ENCODE peak calls at places on chromosome 18, in four cellular contexts. One of them, this sample, is unnamed.

GRCh38 chr18:50853863-50854271 is 25.1 kb upstream of the ME2 start:
- DNase-seq in K562: peak; percentile 25
- DNase-seq in Panc1: peak; percentile 75
- DNase-seq in HCT116: no peak
- DNase-seq in this sample: peak; percentile 51

GRCh38 chr18:48828713-48829442 is 121.9 kb downstream of the SMAD7 start:
- DNase-seq in K562: peak; percentile 86
- DNase-seq in Panc1: no peak
- DNase-seq in HCT116: no peak
- DNase-seq in this sample: no peak

GRCh38 chr18:13003466-13003896 is 12.3 kb downstream of the CEP192 start:
- DNase-seq in K562: peak; percentile 79
- DNase-seq in Panc1: no peak
- DNase-seq in HCT116: peak; percentile 78
- DNase-seq in this sample: peak; percentile 47

GRCh38 chr18:74524097-74524496 is 10.2 kb upstream of the CNDP1 start:
- DNase-seq in K562: no peak
- DNase-seq in Panc1: no peak
- DNase-seq in HCT116: no peak
- DNase-seq in this sample: no peak

GRCh38 chr18:74598350-74599001 is 806 bp downstream of the ZNF407 start:
- DNase-seq in K562: peak; percentile 55
- DNase-seq in Panc1: no peak
- DNase-seq in HCT116: peak; percentile 27
- DNase-seq in this sample: peak; percentile 60

GRCh38 chr18:5839102-5839501 is 56.2 kb downstream of the TMEM200C start:
- DNase-seq in K562: no peak
- DNase-seq in Panc1: no peak
- DNase-seq in HCT116: no peak
- DNase-seq in this sample: no peak

GRCh38 chr18:61591200-61591719 is 258.0 kb downstream of the CDH20 start:
- DNase-seq in K562: no peak
- DNase-seq in Panc1: no peak
- DNase-seq in HCT116: no peak
- DNase-seq in this sample: no peak

GRCh38 chr18:58532298-58532697 is 96.6 kb downstream of the ALPK2 start:
- DNase-seq in K562: no peak
- DNase-seq in Panc1: no peak
- DNase-seq in HCT116: no peak
- DNase-seq in this sample: no peak

GRCh38 chr18:27712066-27712465 is 464.9 kb downstream of the CDH2 start:
- DNase-seq in K562: no peak
- DNase-seq in Panc1: no peak
- DNase-seq in HCT116: no peak
- DNase-seq in this sample: no peak

GRCh38 chr18:48927286-48928080 is 23.3 kb downstream of the SMAD7 start:
- DNase-seq in K562: no peak
- DNase-seq in Panc1: no peak
- DNase-seq in HCT116: no peak
- DNase-seq in this sample: no peak

GRCh38 chr18:58758606-58759005 is 87.3 kb downstream of the MALT1 start:
- DNase-seq in K562: no peak
- DNase-seq in Panc1: no peak
- DNase-seq in HCT116: no peak
- DNase-seq in this sample: no peak

GRCh38 chr18:58269931-58270330 is 225.9 kb downstream of the NEDD4L start:
- DNase-seq in K562: no peak
- DNase-seq in Panc1: no peak
- DNase-seq in HCT116: peak; percentile 64
- DNase-seq in this sample: no peak

GRCh38 chr18:199768-200167 is 41.4 kb downstream of the USP14 start:
- DNase-seq in K562: no peak
- DNase-seq in Panc1: no peak
- DNase-seq in HCT116: no peak
- DNase-seq in this sample: no peak

GRCh38 chr18:63451774-63452173 is 25.0 kb upstream of the SERPINB5 start:
- DNase-seq in K562: peak; percentile 10
- DNase-seq in Panc1: no peak
- DNase-seq in HCT116: no peak
- DNase-seq in this sample: no peak

GRCh38 chr18:59516356-59517155 is 157.5 kb upstream of the LMAN1 start:
- DNase-seq in K562: peak; percentile 49
- DNase-seq in Panc1: no peak
- DNase-seq in HCT116: no peak
- DNase-seq in this sample: peak; percentile 94

GRCh38 chr18:50651334-50651733 is 91.4 kb downstream of the MAPK4 start:
- DNase-seq in K562: no peak
- DNase-seq in Panc1: no peak
- DNase-seq in HCT116: no peak
- DNase-seq in this sample: no peak

GRCh38 chr18:70491734-70492348 is 203.0 kb downstream of the SOCS6 start:
- DNase-seq in K562: peak; percentile 57
- DNase-seq in Panc1: peak; percentile 48
- DNase-seq in HCT116: peak; percentile 68
- DNase-seq in this sample: peak; percentile 59

GRCh38 chr18:59229191-59229590 is 9.2 kb downstream of the GRP start:
- DNase-seq in K562: no peak
- DNase-seq in Panc1: no peak
- DNase-seq in HCT116: no peak
- DNase-seq in this sample: no peak

GRCh38 chr18:49487711-49488310 is 777 bp upstream of the C18orf32 start:
- DNase-seq in K562: peak; percentile 18
- DNase-seq in Panc1: no peak
- DNase-seq in HCT116: no peak
- DNase-seq in this sample: no peak

GRCh38 chr18:70322928-70323327 is 34.1 kb downstream of the SOCS6 start:
- DNase-seq in K562: no peak
- DNase-seq in Panc1: no peak
- DNase-seq in HCT116: no peak
- DNase-seq in this sample: peak; percentile 54

GRCh38 chr18:6980363-6980762 is 137.2 kb downstream of the LAMA1 start:
- DNase-seq in K562: no peak
- DNase-seq in Panc1: no peak
- DNase-seq in HCT116: no peak
- DNase-seq in this sample: no peak

GRCh38 chr18:6982398-6982797 is 135.2 kb downstream of the LAMA1 start:
- DNase-seq in K562: no peak
- DNase-seq in Panc1: no peak
- DNase-seq in HCT116: no peak
- DNase-seq in this sample: no peak

GRCh38 chr18:6979954-6980353 is 137.6 kb downstream of the LAMA1 start:
- DNase-seq in K562: no peak
- DNase-seq in Panc1: no peak
- DNase-seq in HCT116: no peak
- DNase-seq in this sample: no peak

DNA sequence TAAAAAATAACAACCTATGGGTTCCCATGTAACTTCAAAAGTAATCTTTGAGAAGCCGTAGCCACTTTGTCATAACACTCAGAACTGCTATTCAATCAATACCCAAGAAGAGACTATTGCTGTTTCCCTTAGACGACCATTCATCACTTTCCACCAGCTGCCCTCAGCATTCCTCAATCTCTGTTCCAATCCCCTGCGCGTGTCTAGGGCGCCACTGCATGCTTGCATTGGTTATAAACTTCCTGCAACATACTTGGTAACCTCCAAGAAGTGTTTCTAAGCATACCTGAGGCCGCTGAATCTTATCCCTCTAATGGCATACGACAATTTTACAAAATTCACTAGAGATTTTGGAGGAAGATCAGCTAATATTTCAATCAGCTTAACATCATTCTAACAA is 134.2 kb downstream of the LAMA1 start:
- DNase-seq in K562: no peak
- DNase-seq in Panc1: no peak
- DNase-seq in HCT116: no peak
- DNase-seq in this sample: no peak
- TF ChIP-seq TCF7L2 in K562: no peak
- TF ChIP-seq TCF7L2 in Panc1: no peak
- TF ChIP-seq TCF7L2 in HCT116: no peak
- TF ChIP-seq TCF7L2 in this sample: no peak

GRCh38 chr18:47793609-47794008 is 136.8 kb downstream of the SMAD2 start:
- DNase-seq in K562: no peak
- DNase-seq in Panc1: no peak
- DNase-seq in HCT116: no peak
- DNase-seq in this sample: no peak
- TF ChIP-seq TCF7L2 in K562: no peak
- TF ChIP-seq TCF7L2 in Panc1: no peak
- TF ChIP-seq TCF7L2 in HCT116: no peak
- TF ChIP-seq TCF7L2 in this sample: no peak

GRCh38 chr18:10270160-10270571 is 184.3 kb upstream of the APCDD1 start:
- DNase-seq in K562: no peak
- DNase-seq in Panc1: no peak
- DNase-seq in HCT116: no peak
- DNase-seq in this sample: peak; percentile 16
- TF ChIP-seq TCF7L2 in K562: no peak
- TF ChIP-seq TCF7L2 in Panc1: no peak
- TF ChIP-seq TCF7L2 in HCT116: no peak
- TF ChIP-seq TCF7L2 in this sample: no peak

DNA sequence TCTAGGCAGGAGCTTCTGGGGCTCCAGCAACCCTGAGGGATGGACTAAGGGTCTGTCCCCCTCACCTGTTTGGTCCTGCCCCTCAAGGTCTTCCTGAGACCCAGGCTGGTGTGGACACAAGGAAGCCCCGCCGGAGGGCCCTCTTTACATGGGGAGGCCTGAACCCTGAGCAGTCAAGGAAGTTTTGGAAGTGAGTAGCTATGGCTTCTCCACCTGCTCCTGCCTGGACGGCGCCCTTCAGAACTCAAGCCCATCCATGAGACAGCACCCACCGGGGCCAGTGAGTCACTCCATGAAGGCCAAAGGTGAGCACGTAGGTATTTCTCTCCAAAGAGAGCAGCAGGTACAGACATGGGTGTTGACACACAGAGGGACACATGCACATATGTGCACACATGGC is 98.2 kb upstream of the CTDP1 start:
- DNase-seq in K562: no peak
- DNase-seq in Panc1: no peak
- DNase-seq in HCT116: no peak
- DNase-seq in this sample: no peak
- TF ChIP-seq TCF7L2 in K562: no peak
- TF ChIP-seq TCF7L2 in Panc1: no peak
- TF ChIP-seq TCF7L2 in HCT116: no peak
- TF ChIP-seq TCF7L2 in this sample: no peak

This sample was measured in HepG2.